ENCODE peak calls at places on chromosomes 13 and 19, in eight cellular contexts. One of them, this sample, is unnamed.

GRCh38 chr19:10554760-10555612 is 10.8 kb downstream of the KRI1 start:
- DNase-seq in kidney tubule cell: no peak
- DNase-seq in epithelial cell of esophagus: peak; percentile 94
- DNase-seq in neural progenitor cell: no peak
- DNase-seq in amniotic stem cell: no peak
- DNase-seq in C1 segment of cervical spinal cord: no peak
- DNase-seq in pons: no peak
- DNase-seq in fibroblast of mammary gland: no peak
- DNase-seq in this sample: no peak

GRCh38 chr19:48469056-48469881 is at the start of gene CYTH2:
- DNase-seq in kidney tubule cell: peak; percentile 84
- DNase-seq in epithelial cell of esophagus: peak; percentile 89
- DNase-seq in neural progenitor cell: peak; percentile 100
- DNase-seq in amniotic stem cell: peak; percentile 99
- DNase-seq in C1 segment of cervical spinal cord: peak; percentile 99
- DNase-seq in pons: peak; percentile 66
- DNase-seq in fibroblast of mammary gland: peak; percentile 100
- DNase-seq in this sample: peak; percentile 100

GRCh38 chr13:109654341-109655205 is 131.8 kb downstream of the IRS2 start:
- DNase-seq in kidney tubule cell: no peak
- DNase-seq in epithelial cell of esophagus: no peak
- DNase-seq in neural progenitor cell: no peak
- DNase-seq in amniotic stem cell: no peak
- DNase-seq in C1 segment of cervical spinal cord: no peak
- DNase-seq in pons: peak; percentile 88
- DNase-seq in fibroblast of mammary gland: peak; percentile 92
- DNase-seq in this sample: peak; percentile 63

GRCh38 chr13:34161829-34162544 is 344.0 kb downstream of the RFC3 start:
- DNase-seq in kidney tubule cell: peak; percentile 51
- DNase-seq in epithelial cell of esophagus: peak; percentile 80
- DNase-seq in neural progenitor cell: peak; percentile 41
- DNase-seq in amniotic stem cell: peak; percentile 13
- DNase-seq in C1 segment of cervical spinal cord: no peak
- DNase-seq in pons: no peak
- DNase-seq in fibroblast of mammary gland: peak; percentile 88
- DNase-seq in this sample: peak; percentile 53

GRCh38 chr13:46288570-46289259 is 77.0 kb downstream of the LRRC63 start:
- DNase-seq in kidney tubule cell: peak; percentile 46
- DNase-seq in epithelial cell of esophagus: peak; percentile 57
- DNase-seq in neural progenitor cell: peak; percentile 68
- DNase-seq in amniotic stem cell: no peak
- DNase-seq in C1 segment of cervical spinal cord: no peak
- DNase-seq in pons: peak; percentile 68
- DNase-seq in fibroblast of mammary gland: peak; percentile 67
- DNase-seq in this sample: peak; percentile 84

GRCh38 chr19:11480927-11481776 is at the start of gene ELAVL3:
- DNase-seq in kidney tubule cell: no peak
- DNase-seq in epithelial cell of esophagus: no peak
- DNase-seq in neural progenitor cell: peak; percentile 72
- DNase-seq in amniotic stem cell: no peak
- DNase-seq in C1 segment of cervical spinal cord: peak; percentile 77
- DNase-seq in pons: peak; percentile 65
- DNase-seq in fibroblast of mammary gland: no peak
- DNase-seq in this sample: peak; percentile 55

GRCh38 chr19:35978832-35979365 is 16.1 kb upstream of the SDHAF1 start:
- DNase-seq in kidney tubule cell: no peak
- DNase-seq in epithelial cell of esophagus: no peak
- DNase-seq in neural progenitor cell: no peak
- DNase-seq in amniotic stem cell: no peak
- DNase-seq in C1 segment of cervical spinal cord: no peak
- DNase-seq in pons: no peak
- DNase-seq in fibroblast of mammary gland: no peak
- DNase-seq in this sample: no peak

GRCh38 chr13:50198508-50198907 is 183.3 kb downstream of the KCNRG start:
- DNase-seq in kidney tubule cell: no peak
- DNase-seq in epithelial cell of esophagus: peak; percentile 90
- DNase-seq in neural progenitor cell: no peak
- DNase-seq in amniotic stem cell: no peak
- DNase-seq in C1 segment of cervical spinal cord: no peak
- DNase-seq in pons: no peak
- DNase-seq in fibroblast of mammary gland: peak; percentile 95
- DNase-seq in this sample: peak; percentile 57

GRCh38 chr13:110676057-110676510 is 29.8 kb downstream of the CARS2 start:
- DNase-seq in kidney tubule cell: no peak
- DNase-seq in epithelial cell of esophagus: no peak
- DNase-seq in neural progenitor cell: no peak
- DNase-seq in amniotic stem cell: no peak
- DNase-seq in C1 segment of cervical spinal cord: no peak
- DNase-seq in pons: no peak
- DNase-seq in fibroblast of mammary gland: no peak
- DNase-seq in this sample: no peak

GRCh38 chr19:4028334-4029246 is 21.1 kb downstream of the PIAS4 start:
- DNase-seq in kidney tubule cell: no peak
- DNase-seq in epithelial cell of esophagus: no peak
- DNase-seq in neural progenitor cell: no peak
- DNase-seq in amniotic stem cell: no peak
- DNase-seq in C1 segment of cervical spinal cord: no peak
- DNase-seq in pons: no peak
- DNase-seq in fibroblast of mammary gland: no peak
- DNase-seq in this sample: no peak

GRCh38 chr13:24851546-24851945 is 87.6 kb downstream of the RNF17 start:
- DNase-seq in kidney tubule cell: no peak
- DNase-seq in epithelial cell of esophagus: peak; percentile 92
- DNase-seq in neural progenitor cell: no peak
- DNase-seq in amniotic stem cell: peak; percentile 7
- DNase-seq in C1 segment of cervical spinal cord: no peak
- DNase-seq in pons: no peak
- DNase-seq in fibroblast of mammary gland: peak; percentile 29
- DNase-seq in this sample: no peak

GRCh38 chr13:101449971-101450748 is 2.3 kb upstream of the ITGBL1 start:
- DNase-seq in kidney tubule cell: peak; percentile 94
- DNase-seq in epithelial cell of esophagus: peak; percentile 93
- DNase-seq in neural progenitor cell: no peak
- DNase-seq in amniotic stem cell: peak; percentile 56
- DNase-seq in C1 segment of cervical spinal cord: no peak
- DNase-seq in pons: no peak
- DNase-seq in fibroblast of mammary gland: peak; percentile 95
- DNase-seq in this sample: no peak

GRCh38 chr13:32582281-32582680 is 4.0 kb upstream of the PDS5B start:
- DNase-seq in kidney tubule cell: no peak
- DNase-seq in epithelial cell of esophagus: no peak
- DNase-seq in neural progenitor cell: no peak
- DNase-seq in amniotic stem cell: no peak
- DNase-seq in C1 segment of cervical spinal cord: no peak
- DNase-seq in pons: no peak
- DNase-seq in fibroblast of mammary gland: no peak
- DNase-seq in this sample: no peak

GRCh38 chr19:45767881-45768643 is 990 bp downstream of the SIX5 start:
- DNase-seq in kidney tubule cell: peak; percentile 74
- DNase-seq in epithelial cell of esophagus: peak; percentile 72
- DNase-seq in neural progenitor cell: peak; percentile 83
- DNase-seq in amniotic stem cell: no peak
- DNase-seq in C1 segment of cervical spinal cord: peak; percentile 63
- DNase-seq in pons: no peak
- DNase-seq in fibroblast of mammary gland: peak; percentile 67
- DNase-seq in this sample: peak; percentile 69

GRCh38 chr13:71858647-71859046 is 8.4 kb downstream of the DACH1 start:
- DNase-seq in kidney tubule cell: peak; percentile 7
- DNase-seq in epithelial cell of esophagus: no peak
- DNase-seq in neural progenitor cell: no peak
- DNase-seq in amniotic stem cell: no peak
- DNase-seq in C1 segment of cervical spinal cord: no peak
- DNase-seq in pons: no peak
- DNase-seq in fibroblast of mammary gland: no peak
- DNase-seq in this sample: no peak

GRCh38 chr19:49488046-49488862 is 846 bp downstream of the RPL13A start:
- DNase-seq in kidney tubule cell: peak; percentile 36
- DNase-seq in epithelial cell of esophagus: no peak
- DNase-seq in neural progenitor cell: peak; percentile 85
- DNase-seq in amniotic stem cell: no peak
- DNase-seq in C1 segment of cervical spinal cord: no peak
- DNase-seq in pons: no peak
- DNase-seq in fibroblast of mammary gland: no peak
- DNase-seq in this sample: no peak

GRCh38 chr19:15379996-15380647 is 535 bp upstream of the AKAP8 start:
- DNase-seq in kidney tubule cell: peak; percentile 63
- DNase-seq in epithelial cell of esophagus: peak; percentile 71
- DNase-seq in neural progenitor cell: no peak
- DNase-seq in amniotic stem cell: no peak
- DNase-seq in C1 segment of cervical spinal cord: no peak
- DNase-seq in pons: no peak
- DNase-seq in fibroblast of mammary gland: peak; percentile 42
- DNase-seq in this sample: no peak

GRCh38 chr19:46394398-46394797 is 19.0 kb downstream of the CCDC8 start:
- DNase-seq in kidney tubule cell: no peak
- DNase-seq in epithelial cell of esophagus: no peak
- DNase-seq in neural progenitor cell: no peak
- DNase-seq in amniotic stem cell: no peak
- DNase-seq in C1 segment of cervical spinal cord: no peak
- DNase-seq in pons: no peak
- DNase-seq in fibroblast of mammary gland: no peak
- DNase-seq in this sample: no peak

GRCh38 chr13:27171244-27171829 is at the start of gene USP12:
- DNase-seq in kidney tubule cell: no peak
- DNase-seq in epithelial cell of esophagus: no peak
- DNase-seq in neural progenitor cell: no peak
- DNase-seq in amniotic stem cell: peak; percentile 3
- DNase-seq in C1 segment of cervical spinal cord: no peak
- DNase-seq in pons: no peak
- DNase-seq in fibroblast of mammary gland: peak; percentile 25
- DNase-seq in this sample: peak; percentile 54

GRCh38 chr19:47509170-47509847 is 5.6 kb downstream of the NAPA start:
- DNase-seq in kidney tubule cell: no peak
- DNase-seq in epithelial cell of esophagus: peak; percentile 60
- DNase-seq in neural progenitor cell: no peak
- DNase-seq in amniotic stem cell: no peak
- DNase-seq in C1 segment of cervical spinal cord: no peak
- DNase-seq in pons: no peak
- DNase-seq in fibroblast of mammary gland: no peak
- DNase-seq in this sample: no peak

GRCh38 chr13:29594710-29595379 is 643 bp downstream of the SLC7A1 start:
- DNase-seq in kidney tubule cell: peak; percentile 71
- DNase-seq in epithelial cell of esophagus: peak; percentile 66
- DNase-seq in neural progenitor cell: peak; percentile 57
- DNase-seq in amniotic stem cell: peak; percentile 60
- DNase-seq in C1 segment of cervical spinal cord: no peak
- DNase-seq in pons: no peak
- DNase-seq in fibroblast of mammary gland: peak; percentile 67
- DNase-seq in this sample: peak; percentile 65

GRCh38 chr13:53298426-53298825 is 269.8 kb downstream of the OLFM4 start:
- DNase-seq in kidney tubule cell: no peak
- DNase-seq in epithelial cell of esophagus: no peak
- DNase-seq in neural progenitor cell: no peak
- DNase-seq in amniotic stem cell: no peak
- DNase-seq in C1 segment of cervical spinal cord: no peak
- DNase-seq in pons: no peak
- DNase-seq in fibroblast of mammary gland: no peak
- DNase-seq in this sample: no peak

GRCh38 chr19:5222178-5222577 is 118.4 kb downstream of the PTPRS start:
- DNase-seq in kidney tubule cell: no peak
- DNase-seq in epithelial cell of esophagus: no peak
- DNase-seq in neural progenitor cell: no peak
- DNase-seq in amniotic stem cell: no peak
- DNase-seq in C1 segment of cervical spinal cord: no peak
- DNase-seq in pons: no peak
- DNase-seq in fibroblast of mammary gland: no peak
- DNase-seq in this sample: no peak

GRCh38 chr19:43465468-43466120 is at the start of gene LYPD3:
- DNase-seq in kidney tubule cell: peak; percentile 70
- DNase-seq in epithelial cell of esophagus: peak; percentile 98
- DNase-seq in neural progenitor cell: peak; percentile 19
- DNase-seq in amniotic stem cell: no peak
- DNase-seq in C1 segment of cervical spinal cord: no peak
- DNase-seq in pons: no peak
- DNase-seq in fibroblast of mammary gland: peak; percentile 63
- DNase-seq in this sample: no peak